ENCODE peak calls at places on chromosomes 6 and 20, in ten cellular contexts. B is T-helper 1 cell; X is NCI-H446 treated with DMSO at 0.1 percent for 48 hours; W is CD8-positive, alpha-beta T cell; C is lower lobe of right lung; S is activated CD8-positive, alpha-beta memory T cell treated with anti-CD3 and anti-CD28 coated beads, Interleukin-2, amount 10 ng/mL, durations not matched to agents 7 days and 5 days; Z is GF-D8; E is germinal center; L is glutamatergic neuron; V is cardiac muscle cell. O is an unnamed sample.
A peak's percentile ranks its signal among the peaks of the same experiment; 100 is the strongest.

GRCh38 chr20:2244993-2245392 is 50.8 kb upstream of the TGM3 start:
- DNase-seq in C (no peak), B (no peak), V (peak; percentile 23), X (no peak), Z (no peak), E (no peak), L (no peak), W (no peak), S (no peak), O (no peak)

GRCh38 chr6:139965393-139965792 is 590.9 kb upstream of the CITED2 start:
- DNase-seq in S (no peak), B (no peak), Z (no peak), V (no peak), C (no peak), L (no peak), W (no peak), E (no peak), X (no peak), O (no peak)

GRCh38 chr6:44262467-44263356 is 2.6 kb downstream of the NFKBIE start:
- DNase-seq in X (no peak), L (no peak), V (no peak), C (no peak), E (no peak), W (no peak), B (no peak), S (no peak), Z (no peak), O (peak; percentile 17)

GRCh38 chr6:2684059-2684749 is 66.5 kb downstream of the MYLK4 start:
- DNase-seq in E (no peak), C (no peak), B (no peak), S (no peak), W (no peak), V (no peak), Z (no peak), L (no peak), X (no peak), O (peak; percentile 11)

GRCh38 chr20:57414867-57415592 is 23.8 kb downstream of the RBM38 start:
- DNase-seq in S (no peak), V (no peak), X (no peak), L (no peak), Z (no peak), W (no peak), B (no peak), C (no peak), E (no peak), O (no peak)

GRCh38 chr20:36097331-36097730 is 57.2 kb upstream of the EPB41L1 start:
- DNase-seq in L (no peak), Z (no peak), E (no peak), B (no peak), X (no peak), W (no peak), C (no peak), S (no peak), V (no peak), O (peak; percentile 43)

GRCh38 chr6:126444874-126445273 is 105.0 kb downstream of the CENPW start:
- DNase-seq in B (no peak), E (no peak), S (no peak), V (no peak), X (no peak), W (no peak), L (no peak), Z (no peak), C (no peak), O (peak; percentile 72)

GRCh38 chr6:72941751-72942150 is 283.5 kb downstream of the KHDC1L start:
- DNase-seq in W (no peak), C (no peak), E (no peak), L (no peak), S (no peak), V (no peak), Z (no peak), B (no peak), X (no peak), O (no peak)

GRCh38 chr20:10671221-10671849 is 2.5 kb downstream of the JAG1 start:
- DNase-seq in X (peak; percentile 56), C (peak; percentile 86), B (no peak), V (peak; percentile 61), Z (peak; percentile 92), S (peak; percentile 69), W (no peak), E (peak; percentile 59), L (peak; percentile 61), O (peak; percentile 90)

GRCh38 chr6:73041051-73041450 is 184.2 kb downstream of the KHDC1L start:
- DNase-seq in E (no peak), C (no peak), V (no peak), Z (no peak), S (no peak), X (peak; percentile 69), L (no peak), B (no peak), W (no peak), O (peak; percentile 76)

GRCh38 chr20:10454135-10454750 is 19.1 kb downstream of the SLX4IP start:
- DNase-seq in B (no peak), Z (peak; percentile 31), W (no peak), S (no peak), V (no peak), C (no peak), E (no peak), L (no peak), X (no peak), O (no peak)

GRCh38 chr6:150241751-150242150 is 98.9 kb downstream of the PPP1R14C start:
- DNase-seq in S (no peak), W (no peak), B (no peak), E (no peak), L (no peak), X (no peak), V (no peak), Z (no peak), C (no peak), O (no peak)

GRCh38 chr20:5056801-5057599 is 55.7 kb upstream of the SLC23A2 start:
- DNase-seq in Z (peak; percentile 70), L (no peak), S (peak; percentile 89), B (peak; percentile 52), X (no peak), C (peak; percentile 73), V (no peak), W (peak; percentile 80), E (peak; percentile 56), O (no peak)

GRCh38 chr20:37911838-37912273 is 8.9 kb downstream of the VSTM2L start:
- DNase-seq in Z (no peak), E (no peak), V (no peak), X (peak; percentile 44), S (peak; percentile 44), B (no peak), W (no peak), C (no peak), L (peak; percentile 64), O (no peak)

GRCh38 chr6:22613695-22614094 is 44.3 kb downstream of the HDGFL1 start:
- DNase-seq in V (no peak), B (no peak), C (no peak), X (no peak), S (no peak), Z (no peak), L (no peak), E (no peak), W (no peak), O (peak; percentile 46)

O was measured in renal cortical epithelial cell.